ENCODE peak calls at places on chromosome 14, in five cellular contexts. X is posterior cingulate gyrus; D is activated effector memory CD4-positive, alpha-beta T cell treated with Interleukin-2 at 50 U/mL for 16 hours; I is IMR-90; T is CD8-positive, alpha-beta memory T cell. R is an unnamed sample.

GRCh38 chr14:38197001-38197760 is 10.5 kb upstream of the SSTR1 start:
- DNase-seq in X (no peak), D (no peak), I (peak), T (no peak), R (no peak)

GRCh38 chr14:105529506-105530445 is 3.4 kb downstream of the TMEM121 start:
- DNase-seq in X (no peak), D (peak), I (no peak), T (no peak), R (peak)

GRCh38 chr14:104865631-104866441 is 768 bp downstream of the CEP170B start:
- DNase-seq in X (peak), D (peak), I (peak), T (no peak), R (no peak)

GRCh38 chr14:103512701-103513611 is 9.7 kb downstream of the CKB start:
- DNase-seq in X (peak), D (no peak), I (peak), T (no peak), R (no peak)

GRCh38 chr14:46051801-46052200 is 599.8 kb downstream of the RPL10L start:
- DNase-seq in X (no peak), D (no peak), I (peak), T (no peak), R (no peak)

GRCh38 chr14:33812596-33812995 is 138.3 kb downstream of the EGLN3 start:
- DNase-seq in X (no peak), D (no peak), I (no peak), T (no peak), R (no peak)

GRCh38 chr14:74346341-74346740 is 1.9 kb upstream of the VRTN start:
- DNase-seq in X (no peak), D (no peak), I (no peak), T (no peak), R (no peak)

GRCh38 chr14:50666772-50667490 is 1.2 kb downstream of the SAV1 start:
- DNase-seq in X (peak), D (peak), I (peak), T (peak), R (peak)

GRCh38 chr14:58238252-58239247 is 6.1 kb upstream of the PSMA3 start:
- DNase-seq in X (no peak), D (no peak), I (no peak), T (no peak), R (no peak)

GRCh38 chr14:76644875-76645518 is 116.3 kb upstream of the VASH1 start:
- DNase-seq in X (peak), D (no peak), I (peak), T (no peak), R (no peak)

GRCh38 chr14:101599234-101599885 is 38.1 kb downstream of the DIO3 start:
- DNase-seq in X (no peak), D (no peak), I (no peak), T (no peak), R (no peak)

GRCh38 chr14:100872241-100872640 is 31.3 kb downstream of the RTL1 start:
- DNase-seq in X (no peak), D (no peak), I (peak), T (no peak), R (no peak)

GRCh38 chr14:101174522-101174838 is 271.0 kb upstream of the RTL1 start:
- DNase-seq in X (no peak), D (no peak), I (no peak), T (no peak), R (no peak)

GRCh38 chr14:49892301-49892635 is 614 bp upstream of the ARF6 start:
- DNase-seq in X (no peak), D (no peak), I (peak), T (peak), R (peak)

GRCh38 chr14:81535399-81536124 is 1.9 kb upstream of the SEL1L start:
- DNase-seq in X (no peak), D (no peak), I (no peak), T (no peak), R (peak)

GRCh38 chr14:102084931-102085330 is 1.9 kb downstream of the HSP90AA1 start:
- DNase-seq in X (no peak), D (no peak), I (no peak), T (no peak), R (no peak)

GRCh38 chr14:102201776-102202175 is 62.1 kb downstream of the WDR20 start:
- DNase-seq in X (no peak), D (no peak), I (no peak), T (no peak), R (no peak)

GRCh38 chr14:99753225-99754140 is 39.7 kb upstream of the EML1 start:
- DNase-seq in X (no peak), D (no peak), I (no peak), T (no peak), R (no peak)

GRCh38 chr14:74610866-74611671 is 968 bp downstream of the LTBP2 start:
- DNase-seq in X (no peak), D (no peak), I (peak), T (no peak), R (no peak)

GRCh38 chr14:57245941-57246340 is 22.8 kb downstream of the EXOC5 start:
- DNase-seq in X (no peak), D (no peak), I (no peak), T (no peak), R (no peak)

GRCh38 chr14:92397140-92397815 is 74.3 kb downstream of the SLC24A4 start:
- DNase-seq in X (no peak), D (no peak), I (peak), T (no peak), R (no peak)

GRCh38 chr14:37668646-37669045 is 73.2 kb downstream of the TTC6 start:
- DNase-seq in X (no peak), D (no peak), I (peak), T (no peak), R (no peak)

GRCh38 chr14:83883732-83884131 is 1646.2 kb upstream of the FLRT2 start:
- DNase-seq in X (no peak), D (no peak), I (no peak), T (no peak), R (no peak)

GRCh38 chr14:54837508-54838149 is 65.0 kb downstream of the GCH1 start:
- DNase-seq in X (no peak), D (no peak), I (no peak), T (no peak), R (no peak)

GRCh38 chr14:50060871-50061663 is 55.3 kb downstream of the VCPKMT start:
- DNase-seq in X (no peak), D (peak), I (peak), T (peak), R (no peak)

GRCh38 chr14:23153891-23154796 is 29.3 kb downstream of the SLC7A8 start:
- DNase-seq in X (peak), D (no peak), I (no peak), T (no peak), R (no peak)

GRCh38 chr14:29227631-29228030 is 461.0 kb downstream of the FOXG1 start:
- DNase-seq in X (no peak), D (no peak), I (peak), T (no peak), R (no peak)

GRCh38 chr14:88848571-88848970 is 24.1 kb downstream of the TTC8 start:
- DNase-seq in X (no peak), D (no peak), I (peak), T (no peak), R (no peak)

GRCh38 chr14:101237241-101237616 is 324.1 kb upstream of the DIO3 start:
- DNase-seq in X (no peak), D (no peak), I (no peak), T (no peak), R (no peak)